ENCODE peak calls at places on chromosomes 13 and 19, in seven cellular contexts. Y is GM12878, I is HepG2, M is H1, H is SK-N-SH, V is HCT116, Z is K562. J is an unnamed sample.

GRCh38 chr13:43831088-43831487 is 44.3 kb upstream of the ENOX1 start:
- DNase-seq in Y (no peak), I (no peak), M (no peak), H (no peak), V (no peak), Z (no peak), J (no peak)

GRCh38 chr13:74064805-74065204 is 69.4 kb downstream of the KLF12 start:
- DNase-seq in Y (no peak), I (no peak), M (no peak), H (no peak), V (no peak), Z (no peak), J (no peak)

GRCh38 chr19:46745521-46746280 is at the start of gene FKRP:
- DNase-seq in Y (no peak), I (no peak), M (no peak), H (peak), V (no peak), Z (peak), J (no peak)

GRCh38 chr19:7550987-7551761 is 15.7 kb downstream of the PNPLA6 start:
- DNase-seq in Y (no peak), I (no peak), M (peak), H (peak), V (peak), Z (peak), J (peak)

GRCh38 chr13:43611631-43612416 is 174.9 kb downstream of the ENOX1 start:
- DNase-seq in Y (no peak), I (no peak), M (no peak), H (no peak), V (no peak), Z (no peak), J (no peak)

GRCh38 chr13:37747071-37747612 is 122.4 kb downstream of the TRPC4 start:
- DNase-seq in Y (no peak), I (no peak), M (no peak), H (no peak), V (no peak), Z (no peak), J (no peak)

GRCh38 chr19:42349378-42350107 is 24.1 kb downstream of the MEGF8 start:
- DNase-seq in Y (no peak), I (no peak), M (no peak), H (no peak), V (no peak), Z (no peak), J (no peak)

GRCh38 chr13:43058318-43058674 is 34.9 kb downstream of the DNAJC15 start:
- DNase-seq in Y (no peak), I (peak), M (no peak), H (no peak), V (peak), Z (no peak), J (peak)

GRCh38 chr13:111120913-111121312 is 5.8 kb downstream of the ARHGEF7 start:
- DNase-seq in Y (no peak), I (no peak), M (peak), H (no peak), V (no peak), Z (no peak), J (no peak)

GRCh38 chr13:42654212-42654611 is 80.3 kb downstream of the TNFSF11 start:
- DNase-seq in Y (no peak), I (no peak), M (no peak), H (no peak), V (no peak), Z (no peak), J (no peak)

GRCh38 chr13:58397596-58398387 is 766.2 kb downstream of the PCDH17 start:
- DNase-seq in Y (no peak), I (no peak), M (no peak), H (no peak), V (no peak), Z (no peak), J (no peak)

DNA sequence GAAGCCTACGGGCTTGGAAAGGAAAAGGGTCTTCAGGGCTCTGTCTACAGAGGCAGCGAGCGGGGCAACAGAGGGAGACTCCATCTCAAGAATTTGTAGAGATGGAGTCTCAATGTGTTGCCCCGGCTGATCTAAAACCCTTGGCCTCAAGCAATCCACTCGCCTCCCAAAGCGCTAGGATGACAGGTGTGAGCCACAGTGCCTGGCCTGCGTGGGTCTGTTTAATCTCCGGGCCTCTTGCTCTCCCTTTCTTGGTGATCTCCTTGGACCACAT is 8.1 kb downstream of the RPS9 start:
- DNase-seq in Y (no peak), I (no peak), M (no peak), H (no peak), V (no peak), Z (peak), J (peak)
- TF ChIP-seq JUND in Y (no peak), I (no peak), M (no peak), H (no peak), V (no peak), Z (no peak), J (no peak)

DNA sequence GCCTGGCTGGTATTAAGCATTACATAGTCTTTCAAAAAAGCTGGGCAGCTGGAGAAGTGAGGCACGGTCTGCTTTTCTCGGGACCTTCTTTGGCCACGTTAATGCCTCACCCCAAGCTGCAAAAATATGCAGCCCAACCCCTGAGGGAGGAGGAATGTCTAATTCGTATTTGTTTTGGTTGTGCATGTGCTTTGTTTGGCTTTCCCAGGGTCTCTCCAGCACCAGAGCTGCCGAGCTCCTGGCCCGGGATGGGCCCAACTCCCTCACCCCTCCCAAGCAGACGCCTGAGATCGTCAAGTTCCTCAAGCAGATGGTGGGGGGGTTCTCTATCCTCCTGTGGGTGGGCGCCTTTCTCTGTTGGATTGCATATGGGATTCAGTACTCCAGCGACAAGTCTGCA is 7.9 kb downstream of the ATP12A start:
- DNase-seq in Y (no peak), I (no peak), M (no peak), H (no peak), V (no peak), Z (no peak), J (no peak)
- TF ChIP-seq JUND in Y (no peak), I (no peak), M (no peak), H (no peak), V (no peak), Z (no peak), J (no peak)

GRCh38 chr13:114151565-114152284 is 19.3 kb upstream of the RASA3 start:
- DNase-seq in Y (no peak), I (no peak), M (no peak), H (no peak), V (peak), Z (peak), J (no peak)
- TF ChIP-seq JUND in Y (no peak), I (no peak), M (no peak), H (no peak), V (no peak), Z (no peak), J (no peak)

GRCh38 chr13:40662866-40663265 is 3.6 kb downstream of the FOXO1 start:
- DNase-seq in Y (peak), I (no peak), M (no peak), H (no peak), V (no peak), Z (no peak), J (no peak)
- TF ChIP-seq JUND in Y (peak), I (no peak), M (no peak), H (no peak), V (no peak), Z (no peak), J (no peak)

J was measured in T47D.